ENCODE peak calls at places on chromosomes 2 and 18, in five cellular contexts. X is neuronal stem cell, C is H1, Q is trophoblast cell, V is mesenchymal stem cell. T is an unnamed sample.

GRCh38 chr2:149375801-149376349 is 45.5 kb downstream of the LYPD6 start:
- DNase-seq in V (no peak), Q (no peak), X (peak), C (no peak), T (no peak)

GRCh38 chr2:11553661-11554429 is 20.0 kb downstream of the GREB1 start:
- DNase-seq in Q (no peak), C (no peak), V (peak), X (no peak), T (no peak)

GRCh38 chr2:118127250-118127649 is 39.0 kb downstream of the INSIG2 start:
- DNase-seq in Q (no peak), X (no peak), C (no peak), V (no peak), T (no peak)

GRCh38 chr18:33505297-33505696 is 64.8 kb upstream of the CCDC178 start:
- DNase-seq in X (no peak), V (no peak), C (no peak), Q (no peak), T (no peak)

GRCh38 chr18:73661457-73661856 is 486.2 kb downstream of the FBXO15 start:
- DNase-seq in Q (no peak), C (no peak), V (no peak), X (no peak), T (no peak)

GRCh38 chr2:176976766-176977165 is 235.8 kb upstream of the HNRNPA3 start:
- DNase-seq in Q (no peak), V (no peak), X (no peak), C (no peak), T (no peak)

GRCh38 chr18:28802546-28802945 is 625.6 kb upstream of the CDH2 start:
- DNase-seq in X (no peak), V (no peak), C (no peak), Q (no peak), T (no peak)

GRCh38 chr2:96305979-96306308 is 598 bp upstream of the SNRNP200 start:
- DNase-seq in V (no peak), X (no peak), C (no peak), Q (no peak), T (no peak)

GRCh38 chr2:54228945-54229344 is 27.1 kb downstream of the TSPYL6 start:
- DNase-seq in C (no peak), X (no peak), Q (no peak), V (no peak), T (no peak)

GRCh38 chr2:54081574-54081973 is 33.8 kb upstream of the ACYP2 start:
- DNase-seq in V (no peak), Q (no peak), C (no peak), X (no peak), T (no peak)

GRCh38 chr2:47719099-47719498 is 63.8 kb upstream of the MSH6 start:
- DNase-seq in Q (no peak), C (no peak), X (no peak), V (no peak), T (no peak)

GRCh38 chr2:96361751-96362150 is 26.2 kb downstream of the NCAPH start:
- DNase-seq in V (no peak), X (no peak), C (no peak), Q (no peak), T (no peak)

GRCh38 chr2:60079562-60079961 is 473.9 kb downstream of the BCL11A start:
- DNase-seq in Q (no peak), X (no peak), C (no peak), V (no peak), T (no peak)

GRCh38 chr2:7930800-7931635 is 750.8 kb upstream of the ID2 start:
- DNase-seq in C (no peak), V (peak), X (no peak), Q (no peak), T (no peak)

GRCh38 chr2:191167766-191168165 is 17.0 kb upstream of the STAT4 start:
- DNase-seq in X (no peak), C (no peak), Q (no peak), V (peak), T (no peak)

GRCh38 chr2:46770622-46771021 is 145.0 kb downstream of the MCFD2 start:
- DNase-seq in X (no peak), C (no peak), V (peak), Q (no peak), T (no peak)

GRCh38 chr18:75133721-75134645 is 75.0 kb downstream of the PTGR3 start:
- DNase-seq in X (no peak), Q (no peak), C (no peak), V (no peak), T (no peak)

GRCh38 chr2:53234548-53234903 is 533.1 kb upstream of the CHAC2 start:
- DNase-seq in V (no peak), Q (no peak), X (peak), C (peak), T (peak)

DNA sequence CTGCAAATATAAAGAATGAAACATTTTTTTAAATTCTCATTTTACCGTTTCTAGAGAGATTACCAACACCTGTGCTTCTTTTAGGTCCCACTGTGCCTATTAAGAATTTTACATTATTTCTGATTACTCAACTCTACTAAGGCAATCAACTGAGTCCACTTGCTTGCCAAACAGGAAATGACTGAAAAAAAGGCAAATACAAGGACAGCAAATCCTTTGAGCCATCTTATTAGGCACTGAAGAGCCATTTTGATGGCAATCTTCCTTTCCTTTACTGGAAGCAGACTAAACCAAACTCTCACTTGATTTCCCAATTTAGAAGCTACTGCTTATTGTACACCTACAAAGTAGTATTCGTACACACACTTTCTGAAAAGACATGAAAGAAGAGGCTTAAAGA is 121.4 kb upstream of the COL3A1 start:
- DNase-seq in C (no peak), V (peak), X (no peak), Q (no peak), T (no peak)
- H2BK12ac ChIP-seq in C (no peak), V (no peak), X (no peak), Q (no peak), T (no peak)

GRCh38 chr2:20584045-20584636 is 66.8 kb downstream of the HS1BP3 start:
- DNase-seq in Q (no peak), C (no peak), V (no peak), X (no peak), T (peak)
- H2BK12ac ChIP-seq in Q (peak), C (peak), V (peak), X (peak), T (peak)

GRCh38 chr18:45715212-45715780 is 8.7 kb upstream of the SLC14A1 start:
- DNase-seq in Q (no peak), C (no peak), X (no peak), V (no peak), T (no peak)
- H2BK12ac ChIP-seq in Q (no peak), C (no peak), X (peak), V (peak), T (no peak)

GRCh38 chr2:9055471-9055870 is 52.0 kb upstream of the MBOAT2 start:
- DNase-seq in C (no peak), V (no peak), X (no peak), Q (no peak), T (no peak)

GRCh38 chr2:9052821-9053533 is 49.5 kb upstream of the MBOAT2 start:
- DNase-seq in V (no peak), X (no peak), Q (no peak), C (no peak), T (no peak)

GRCh38 chr2:9045595-9045994 is 42.1 kb upstream of the MBOAT2 start:
- DNase-seq in C (no peak), X (no peak), V (no peak), Q (no peak), T (no peak)

GRCh38 chr2:9053534-9053931 is 50.0 kb upstream of the MBOAT2 start:
- DNase-seq in Q (no peak), X (no peak), C (no peak), V (no peak), T (no peak)

DNA sequence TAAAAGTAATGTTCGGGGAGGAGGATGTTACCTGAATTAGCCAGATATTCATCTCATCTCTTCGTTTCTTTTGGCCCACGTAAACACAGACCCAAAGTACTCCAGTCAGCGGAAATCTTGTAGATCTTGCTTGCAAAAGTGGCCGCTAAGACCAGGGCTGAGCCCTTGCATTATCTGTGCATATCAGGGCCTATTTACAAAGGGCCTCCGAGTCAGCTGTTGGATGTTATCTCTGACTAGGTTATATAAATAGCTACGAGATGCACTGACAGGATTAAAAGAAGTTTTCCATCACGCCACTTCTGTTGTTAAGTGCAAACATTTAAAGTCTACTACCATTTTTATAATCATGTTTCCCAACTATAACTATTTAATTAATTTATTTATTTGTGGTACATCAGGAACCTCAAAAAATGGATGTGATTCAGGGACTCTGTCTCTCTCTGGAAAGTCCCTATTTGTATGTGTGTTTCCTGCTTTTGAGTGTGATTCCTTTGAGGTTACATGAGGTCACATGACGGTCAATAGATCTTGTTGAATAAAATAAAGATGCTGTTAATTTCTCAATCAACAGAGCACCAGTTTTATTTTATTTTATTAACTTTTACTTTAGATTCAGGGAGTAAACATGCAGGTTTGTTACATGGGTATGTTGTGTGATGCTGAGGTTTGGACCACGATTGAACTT is 46.8 kb upstream of the MBOAT2 start:
- DNase-seq in X (no peak), C (no peak), V (peak), Q (no peak), T (no peak)
- H2BK12ac ChIP-seq in X (no peak), C (no peak), V (no peak), Q (no peak), T (no peak)

GRCh38 chr2:26462100-26462499 is 15.8 kb downstream of the OTOF start:
- DNase-seq in C (no peak), Q (no peak), X (no peak), V (no peak), T (no peak)
- H2BK12ac ChIP-seq in C (peak), Q (peak), X (no peak), V (no peak), T (no peak)

GRCh38 chr2:43347751-43348150 is 121.3 kb upstream of the ZFP36L2 start:
- DNase-seq in Q (no peak), X (no peak), V (peak), C (no peak), T (no peak)
- H2BK12ac ChIP-seq in Q (peak), X (no peak), V (no peak), C (no peak), T (no peak)

GRCh38 chr2:148207111-148207510 is 186.2 kb downstream of the MBD5 start:
- DNase-seq in Q (no peak), C (no peak), X (no peak), V (no peak), T (no peak)

GRCh38 chr2:148201075-148202004 is 180.4 kb downstream of the MBD5 start:
- DNase-seq in Q (peak), V (peak), X (peak), C (peak), T (peak)

GRCh38 chr2:148202237-148202636 is 181.3 kb downstream of the MBD5 start:
- DNase-seq in X (no peak), Q (no peak), C (no peak), V (no peak), T (no peak)
- H2BK12ac ChIP-seq in X (no peak), Q (no peak), C (no peak), V (no peak), T (no peak)

DNA sequence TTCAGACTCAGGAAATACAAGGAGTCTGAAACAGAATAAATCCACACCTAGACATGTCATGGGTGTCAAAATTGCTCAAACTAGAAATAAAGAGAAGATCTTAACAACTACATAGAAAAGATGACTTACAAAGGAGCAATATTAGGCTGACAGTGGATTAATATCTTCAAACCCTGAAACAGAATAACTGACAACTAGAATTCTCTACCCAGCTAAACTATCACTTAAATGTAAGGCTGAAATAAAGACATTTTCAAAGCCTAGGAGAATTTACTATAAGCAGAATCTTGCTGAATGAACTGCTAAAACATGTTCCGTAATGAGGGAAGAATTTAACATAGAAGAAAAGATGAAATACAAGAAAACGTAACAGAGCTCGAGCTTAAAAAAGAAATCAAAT is 168.1 kb downstream of the EHBP1 start:
- DNase-seq in X (no peak), Q (no peak), C (no peak), V (no peak), T (no peak)
- H2BK12ac ChIP-seq in X (no peak), Q (no peak), C (no peak), V (no peak), T (no peak)

DNA sequence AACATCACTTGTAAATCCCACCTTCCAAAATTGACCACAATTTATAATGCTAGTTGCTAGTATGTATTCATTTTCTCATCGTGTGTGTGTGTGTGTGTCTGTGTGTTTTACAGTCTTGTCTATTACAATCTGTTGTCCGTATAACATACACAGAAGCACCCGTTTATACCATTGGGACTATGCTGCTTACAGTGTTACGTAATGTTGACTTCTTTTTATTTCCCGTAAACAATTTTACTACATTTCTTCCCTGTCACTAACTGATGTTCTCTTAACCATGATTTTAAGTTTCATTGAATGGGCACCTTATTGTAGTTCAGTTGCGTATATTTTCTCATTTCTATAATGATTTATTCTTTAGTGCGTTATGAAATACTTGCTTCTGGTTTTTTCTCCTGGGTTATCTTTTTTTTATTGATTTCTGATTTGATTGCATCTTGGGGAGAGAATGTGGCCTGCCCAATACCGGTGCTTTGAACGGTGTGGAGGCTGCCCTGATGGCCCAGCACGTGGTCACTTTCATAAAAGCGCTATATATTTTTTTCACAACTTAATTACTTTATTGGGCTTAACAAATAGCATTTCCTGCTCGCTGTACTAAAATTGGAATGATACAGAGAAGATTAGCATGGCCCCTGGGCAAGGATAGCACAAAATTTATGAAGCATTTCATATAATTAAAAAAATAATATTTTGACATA is 14.5 kb upstream of the ASB1 start:
- DNase-seq in C (no peak), Q (no peak), V (no peak), X (no peak), T (no peak)
- H2BK12ac ChIP-seq in C (no peak), Q (no peak), V (no peak), X (no peak), T (no peak)

GRCh38 chr2:235515821-235516220 is 22.0 kb downstream of the AGAP1 start:
- DNase-seq in X (no peak), V (no peak), Q (no peak), C (no peak), T (no peak)
- H2BK12ac ChIP-seq in X (no peak), V (no peak), Q (no peak), C (no peak), T (no peak)